ENCODE peak calls at places on chromosomes 11 and 22, in nine cellular contexts. One of them, this sample, is unnamed.

GRCh38 chr11:76047766-76048165 is 158.5 kb downstream of the WNT11 start:
- DNase-seq in transverse colon: no peak
- DNase-seq in body of pancreas: no peak
- DNase-seq in HCT116: no peak
- DNase-seq in sigmoid colon: no peak
- DNase-seq in A549: no peak
- DNase-seq in heart left ventricle: no peak
- DNase-seq in HepG2: no peak
- DNase-seq in spleen: no peak
- DNase-seq in this sample: no peak

GRCh38 chr22:23215294-23216204 is 35.2 kb downstream of the BCR start:
- DNase-seq in HepG2: no peak
- DNase-seq in A549: no peak
- DNase-seq in HCT116: no peak
- DNase-seq in spleen: peak; percentile 39
- DNase-seq in sigmoid colon: no peak
- DNase-seq in heart left ventricle: no peak
- DNase-seq in body of pancreas: peak; percentile 64
- DNase-seq in transverse colon: no peak
- DNase-seq in this sample: no peak

GRCh38 chr11:119062779-119063178 is 4.8 kb upstream of the VPS11 start:
- DNase-seq in body of pancreas: peak; percentile 73
- DNase-seq in HCT116: no peak
- DNase-seq in spleen: no peak
- DNase-seq in sigmoid colon: no peak
- DNase-seq in transverse colon: peak; percentile 46
- DNase-seq in heart left ventricle: no peak
- DNase-seq in HepG2: no peak
- DNase-seq in A549: peak; percentile 22
- DNase-seq in this sample: no peak

GRCh38 chr11:114026355-114026754 is 33.2 kb upstream of the ZBTB16 start:
- DNase-seq in HCT116: no peak
- DNase-seq in heart left ventricle: no peak
- DNase-seq in body of pancreas: peak; percentile 15
- DNase-seq in spleen: no peak
- DNase-seq in sigmoid colon: no peak
- DNase-seq in A549: peak; percentile 18
- DNase-seq in transverse colon: no peak
- DNase-seq in HepG2: peak; percentile 18
- DNase-seq in this sample: no peak

GRCh38 chr11:100709233-100709999 is 22.3 kb downstream of the ARHGAP42 start:
- DNase-seq in A549: no peak
- DNase-seq in spleen: no peak
- DNase-seq in sigmoid colon: no peak
- DNase-seq in HepG2: no peak
- DNase-seq in transverse colon: no peak
- DNase-seq in heart left ventricle: no peak
- DNase-seq in body of pancreas: no peak
- DNase-seq in HCT116: peak; percentile 26
- DNase-seq in this sample: no peak

GRCh38 chr11:119320593-119321524 is 3.9 kb upstream of the MCAM start:
- DNase-seq in transverse colon: peak; percentile 72
- DNase-seq in HCT116: no peak
- DNase-seq in heart left ventricle: peak; percentile 77
- DNase-seq in sigmoid colon: peak; percentile 92
- DNase-seq in HepG2: no peak
- DNase-seq in spleen: peak; percentile 90
- DNase-seq in A549: peak; percentile 22
- DNase-seq in body of pancreas: peak; percentile 38
- DNase-seq in this sample: peak; percentile 92

GRCh38 chr22:46267431-46268279 is at the start of gene TTC38:
- DNase-seq in transverse colon: peak; percentile 94
- DNase-seq in HepG2: peak; percentile 90
- DNase-seq in heart left ventricle: peak; percentile 97
- DNase-seq in sigmoid colon: peak; percentile 96
- DNase-seq in body of pancreas: peak; percentile 98
- DNase-seq in HCT116: peak; percentile 75
- DNase-seq in spleen: peak; percentile 94
- DNase-seq in A549: peak; percentile 77
- DNase-seq in this sample: peak; percentile 97

GRCh38 chr22:29877620-29878019 is 5.4 kb upstream of the MTMR3 start:
- DNase-seq in HepG2: no peak
- DNase-seq in heart left ventricle: no peak
- DNase-seq in HCT116: no peak
- DNase-seq in body of pancreas: no peak
- DNase-seq in sigmoid colon: no peak
- DNase-seq in A549: no peak
- DNase-seq in spleen: no peak
- DNase-seq in transverse colon: no peak
- DNase-seq in this sample: no peak

GRCh38 chr11:104075091-104075490 is 38.7 kb downstream of the DDI1 start:
- DNase-seq in HepG2: no peak
- DNase-seq in A549: no peak
- DNase-seq in spleen: no peak
- DNase-seq in body of pancreas: no peak
- DNase-seq in transverse colon: no peak
- DNase-seq in HCT116: no peak
- DNase-seq in sigmoid colon: no peak
- DNase-seq in heart left ventricle: no peak
- DNase-seq in this sample: no peak

GRCh38 chr11:42958635-42959034 is 353.2 kb upstream of the API5 start:
- DNase-seq in transverse colon: no peak
- DNase-seq in body of pancreas: no peak
- DNase-seq in heart left ventricle: no peak
- DNase-seq in A549: no peak
- DNase-seq in HepG2: no peak
- DNase-seq in HCT116: no peak
- DNase-seq in spleen: no peak
- DNase-seq in sigmoid colon: no peak
- DNase-seq in this sample: no peak

GRCh38 chr11:32829680-32830412 is at the start of gene PRRG4:
- DNase-seq in heart left ventricle: peak; percentile 50
- DNase-seq in sigmoid colon: peak; percentile 67
- DNase-seq in HCT116: no peak
- DNase-seq in spleen: peak; percentile 90
- DNase-seq in A549: peak; percentile 35
- DNase-seq in body of pancreas: peak; percentile 86
- DNase-seq in HepG2: no peak
- DNase-seq in transverse colon: peak; percentile 87
- DNase-seq in this sample: no peak
- TF ChIP-seq POLR2A in heart left ventricle: no peak
- TF ChIP-seq POLR2A in sigmoid colon: no peak
- TF ChIP-seq POLR2A in HCT116: no peak
- TF ChIP-seq POLR2A in spleen: no peak
- TF ChIP-seq POLR2A in A549: no peak
- TF ChIP-seq POLR2A in body of pancreas: peak; percentile 75
- TF ChIP-seq POLR2A in HepG2: no peak
- TF ChIP-seq POLR2A in transverse colon: peak; percentile 82
- TF ChIP-seq POLR2A in this sample: no peak

GRCh38 chr11:17986007-17986710 is 26.7 kb downstream of the SERGEF start:
- DNase-seq in sigmoid colon: no peak
- DNase-seq in HCT116: peak; percentile 15
- DNase-seq in transverse colon: no peak
- DNase-seq in HepG2: no peak
- DNase-seq in A549: no peak
- DNase-seq in spleen: no peak
- DNase-seq in body of pancreas: no peak
- DNase-seq in heart left ventricle: peak; percentile 53
- DNase-seq in this sample: no peak

GRCh38 chr11:17989306-17989705 is 23.5 kb downstream of the SERGEF start:
- DNase-seq in sigmoid colon: no peak
- DNase-seq in HCT116: no peak
- DNase-seq in HepG2: no peak
- DNase-seq in spleen: no peak
- DNase-seq in transverse colon: no peak
- DNase-seq in A549: no peak
- DNase-seq in body of pancreas: no peak
- DNase-seq in heart left ventricle: no peak
- DNase-seq in this sample: no peak

GRCh38 chr11:17988465-17988864 is 24.4 kb downstream of the SERGEF start:
- DNase-seq in HCT116: no peak
- DNase-seq in transverse colon: no peak
- DNase-seq in heart left ventricle: no peak
- DNase-seq in sigmoid colon: no peak
- DNase-seq in spleen: no peak
- DNase-seq in HepG2: no peak
- DNase-seq in A549: no peak
- DNase-seq in body of pancreas: no peak
- DNase-seq in this sample: no peak

GRCh38 chr11:17986711-17987220 is 26.1 kb downstream of the SERGEF start:
- DNase-seq in sigmoid colon: no peak
- DNase-seq in transverse colon: no peak
- DNase-seq in spleen: no peak
- DNase-seq in body of pancreas: no peak
- DNase-seq in A549: no peak
- DNase-seq in heart left ventricle: no peak
- DNase-seq in HCT116: no peak
- DNase-seq in HepG2: peak; percentile 94
- DNase-seq in this sample: no peak

GRCh38 chr11:17987826-17988225 is 25.0 kb downstream of the SERGEF start:
- DNase-seq in transverse colon: no peak
- DNase-seq in A549: no peak
- DNase-seq in HepG2: no peak
- DNase-seq in heart left ventricle: no peak
- DNase-seq in sigmoid colon: no peak
- DNase-seq in body of pancreas: no peak
- DNase-seq in spleen: no peak
- DNase-seq in HCT116: no peak
- DNase-seq in this sample: no peak
- H3K4me3 ChIP-seq in transverse colon: no peak overlapping the region
- H3K4me3 ChIP-seq in A549: no peak overlapping the region
- H3K4me3 ChIP-seq in HepG2: no peak overlapping the region
- H3K4me3 ChIP-seq in heart left ventricle: no peak overlapping the region
- H3K4me3 ChIP-seq in sigmoid colon: no peak overlapping the region
- H3K4me3 ChIP-seq in body of pancreas: no peak overlapping the region
- H3K4me3 ChIP-seq in spleen: no peak overlapping the region
- H3K4me3 ChIP-seq in HCT116: no peak overlapping the region
- H3K4me3 ChIP-seq in this sample: no peak overlapping the region

GRCh38 chr11:84855846-84856245 is 771.3 kb downstream of the DLG2 start:
- DNase-seq in heart left ventricle: no peak
- DNase-seq in A549: no peak
- DNase-seq in body of pancreas: no peak
- DNase-seq in spleen: no peak
- DNase-seq in HepG2: no peak
- DNase-seq in HCT116: no peak
- DNase-seq in transverse colon: no peak
- DNase-seq in sigmoid colon: no peak
- DNase-seq in this sample: no peak

GRCh38 chr11:84857746-84858145 is 769.4 kb downstream of the DLG2 start:
- DNase-seq in transverse colon: no peak
- DNase-seq in heart left ventricle: no peak
- DNase-seq in sigmoid colon: no peak
- DNase-seq in A549: no peak
- DNase-seq in HCT116: no peak
- DNase-seq in spleen: no peak
- DNase-seq in body of pancreas: no peak
- DNase-seq in HepG2: no peak
- DNase-seq in this sample: no peak

GRCh38 chr11:84854498-84854880 is 772.7 kb downstream of the DLG2 start:
- DNase-seq in spleen: no peak
- DNase-seq in HCT116: no peak
- DNase-seq in transverse colon: no peak
- DNase-seq in body of pancreas: no peak
- DNase-seq in sigmoid colon: no peak
- DNase-seq in A549: no peak
- DNase-seq in HepG2: no peak
- DNase-seq in heart left ventricle: no peak
- DNase-seq in this sample: no peak

DNA sequence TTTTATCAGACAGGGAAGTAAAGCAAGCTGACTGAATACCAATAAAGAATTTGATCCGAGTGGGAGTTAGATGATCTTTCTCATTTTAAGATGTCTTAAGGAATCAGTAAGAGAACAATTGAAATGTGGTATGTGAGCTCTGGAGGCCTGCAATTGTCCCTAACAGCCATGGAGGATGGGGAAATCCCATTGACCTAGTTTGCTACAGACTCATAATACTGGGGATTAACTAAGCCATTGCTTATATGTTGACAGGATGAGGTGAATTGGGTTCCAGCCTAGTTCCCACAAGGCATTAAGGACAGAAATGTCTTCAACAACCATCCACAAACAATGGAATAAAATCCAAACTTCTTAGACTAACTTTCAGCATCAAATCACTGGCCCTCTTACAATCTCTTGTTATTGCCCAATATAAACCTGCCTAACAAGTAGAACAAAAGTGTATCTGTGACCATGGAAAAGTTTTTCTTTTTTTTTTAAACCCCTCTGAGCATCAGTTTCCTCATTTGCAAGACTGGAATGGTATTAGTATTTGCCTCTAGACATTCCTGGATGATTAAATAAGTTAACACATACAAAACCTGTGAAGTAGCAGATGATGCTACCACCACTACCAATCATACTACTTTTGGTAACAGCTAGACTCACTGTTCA is 773.2 kb downstream of the DLG2 start:
- DNase-seq in HCT116: no peak
- DNase-seq in sigmoid colon: no peak
- DNase-seq in heart left ventricle: no peak
- DNase-seq in HepG2: no peak
- DNase-seq in spleen: no peak
- DNase-seq in body of pancreas: no peak
- DNase-seq in A549: no peak
- DNase-seq in transverse colon: no peak
- DNase-seq in this sample: no peak
- TF ChIP-seq POLR2A in HCT116: no peak
- TF ChIP-seq POLR2A in sigmoid colon: no peak
- TF ChIP-seq POLR2A in heart left ventricle: no peak
- TF ChIP-seq POLR2A in HepG2: no peak
- TF ChIP-seq POLR2A in spleen: no peak
- TF ChIP-seq POLR2A in body of pancreas: no peak
- TF ChIP-seq POLR2A in A549: no peak
- TF ChIP-seq POLR2A in transverse colon: no peak
- TF ChIP-seq POLR2A in this sample: no peak

GRCh38 chr11:57426754-57427691 is at the start of gene SLC43A3:
- DNase-seq in body of pancreas: peak; percentile 63
- DNase-seq in spleen: peak; percentile 93
- DNase-seq in A549: no peak
- DNase-seq in HepG2: peak; percentile 19
- DNase-seq in transverse colon: peak; percentile 66
- DNase-seq in HCT116: no peak
- DNase-seq in heart left ventricle: peak; percentile 80
- DNase-seq in sigmoid colon: peak; percentile 89
- DNase-seq in this sample: peak; percentile 94

GRCh38 chr11:57426439-57426753 is 525 bp downstream of the SLC43A3 start:
- DNase-seq in sigmoid colon: no peak
- DNase-seq in HCT116: no peak
- DNase-seq in spleen: no peak
- DNase-seq in heart left ventricle: no peak
- DNase-seq in body of pancreas: peak; percentile 48
- DNase-seq in A549: no peak
- DNase-seq in HepG2: no peak
- DNase-seq in transverse colon: no peak
- DNase-seq in this sample: no peak

GRCh38 chr11:57424137-57424801 is 2.7 kb downstream of the SLC43A3 start:
- DNase-seq in body of pancreas: no peak
- DNase-seq in heart left ventricle: no peak
- DNase-seq in spleen: no peak
- DNase-seq in transverse colon: no peak
- DNase-seq in HepG2: no peak
- DNase-seq in HCT116: no peak
- DNase-seq in A549: no peak
- DNase-seq in sigmoid colon: no peak
- DNase-seq in this sample: no peak

GRCh38 chr11:57424802-57425564 is 1.9 kb downstream of the SLC43A3 start:
- DNase-seq in body of pancreas: peak; percentile 47
- DNase-seq in sigmoid colon: peak; percentile 91
- DNase-seq in A549: no peak
- DNase-seq in HepG2: peak; percentile 20
- DNase-seq in transverse colon: peak; percentile 66
- DNase-seq in HCT116: no peak
- DNase-seq in spleen: peak; percentile 87
- DNase-seq in heart left ventricle: peak; percentile 86
- DNase-seq in this sample: peak; percentile 95

GRCh38 chr11:57425565-57426438 is 1.1 kb downstream of the SLC43A3 start:
- DNase-seq in HCT116: no peak
- DNase-seq in sigmoid colon: peak; percentile 94
- DNase-seq in spleen: peak; percentile 79
- DNase-seq in body of pancreas: peak; percentile 41
- DNase-seq in heart left ventricle: peak; percentile 70
- DNase-seq in HepG2: no peak
- DNase-seq in transverse colon: peak; percentile 51
- DNase-seq in A549: no peak
- DNase-seq in this sample: peak; percentile 93
- H3K4me3 ChIP-seq in HCT116: peak overlapping the region; percentile 54
- H3K4me3 ChIP-seq in sigmoid colon: peak overlapping the region; percentile 52
- H3K4me3 ChIP-seq in spleen: peak overlapping the region; percentile 52
- H3K4me3 ChIP-seq in body of pancreas: no peak overlapping the region
- H3K4me3 ChIP-seq in heart left ventricle: no peak overlapping the region
- H3K4me3 ChIP-seq in HepG2: no peak overlapping the region
- H3K4me3 ChIP-seq in transverse colon: peak overlapping the region; percentile 59
- H3K4me3 ChIP-seq in A549: no peak overlapping the region
- H3K4me3 ChIP-seq in this sample: peak overlapping the region; percentile 62